ENCODE peak calls at places on chromosomes 7 and 10, in six cellular contexts. B, D, J, N, T and X are unnamed samples.

GRCh38 chr10:11181996-11182395 is 164.3 kb downstream of the CELF2 start:
- DNase-seq in B (no peak), N (no peak), D (no peak), T (no peak), J (no peak), X (no peak)

GRCh38 chr10:11921800-11922387 is 98.7 kb downstream of the PROSER2 start:
- DNase-seq in B (no peak), J (no peak), T (no peak), D (no peak), N (peak; percentile 31), X (no peak)

GRCh38 chr10:104085801-104086400 is at the start of gene COL17A1:
- DNase-seq in B (no peak), D (no peak), N (no peak), T (no peak), J (no peak), X (no peak)

GRCh38 chr10:11885437-11886137 is 62.4 kb downstream of the PROSER2 start:
- DNase-seq in D (no peak), N (no peak), B (no peak), J (no peak), T (no peak), X (no peak)

GRCh38 chr7:74473116-74473515 is 19.4 kb downstream of the GTF2IRD1 start:
- DNase-seq in T (no peak), J (no peak), D (no peak), B (no peak), N (no peak), X (no peak)

GRCh38 chr10:49001861-49002675 is 62.4 kb upstream of the LRRC18 start:
- DNase-seq in J (no peak), T (no peak), N (no peak), D (no peak), B (no peak), X (no peak)

GRCh38 chr7:124783271-124783670 is 17.7 kb upstream of the GPR37 start:
- DNase-seq in B (no peak), D (no peak), N (no peak), J (no peak), T (no peak), X (no peak)

GRCh38 chr10:11144626-11145497 is 127.2 kb downstream of the CELF2 start:
- DNase-seq in T (no peak), D (no peak), J (no peak), B (no peak), N (no peak), X (no peak)

GRCh38 chr7:46192191-46192590 is 271.1 kb upstream of the IGFBP3 start:
- DNase-seq in B (no peak), T (no peak), N (no peak), D (peak; percentile 20), J (no peak), X (no peak)

GRCh38 chr10:60186315-60187071 is 203.2 kb downstream of the ANK3 start:
- DNase-seq in B (no peak), J (no peak), T (no peak), N (no peak), D (peak; percentile 7), X (no peak)

GRCh38 chr10:132109341-132110072 is 43.8 kb downstream of the JAKMIP3 start:
- DNase-seq in N (peak; percentile 31), J (no peak), B (no peak), T (no peak), D (peak; percentile 2), X (peak; percentile 18)

GRCh38 chr10:28668363-28669226 is 8.7 kb upstream of the BAMBI start:
- DNase-seq in T (no peak), D (no peak), J (peak; percentile 93), N (peak; percentile 83), B (peak; percentile 56), X (peak; percentile 77)

GRCh38 chr10:79444243-79445119 is 943 bp downstream of the ZCCHC24 start:
- DNase-seq in B (peak; percentile 84), D (peak; percentile 68), J (peak; percentile 68), T (peak; percentile 46), N (peak; percentile 78), X (peak; percentile 62)

GRCh38 chr10:26534384-26534783 is 96.2 kb downstream of the APBB1IP start:
- DNase-seq in D (no peak), N (peak; percentile 75), J (peak; percentile 77), B (no peak), T (no peak), X (peak; percentile 83)
- H3K4me1 ChIP-seq in D (no peaks in the 10 kb centered on the region), N (no peaks in the 10 kb centered on the region), J (no peaks in the 10 kb centered on the region), B (peaks cover 3% of the 10 kb centered on the region), T (no peaks in the 10 kb centered on the region), X (no peaks in the 10 kb centered on the region)

GRCh38 chr10:44934416-44935200 is 23.5 kb downstream of the TMEM72 start:
- DNase-seq in T (no peak), N (peak; percentile 29), D (no peak), J (no peak), B (peak; percentile 57), X (peak; percentile 14)
- H3K18ac ChIP-seq in T (no peak overlapping the region), N (no peak overlapping the region), D (no peak overlapping the region), J (no peak overlapping the region), B (peak overlapping the region; percentile 58), X (no peak overlapping the region)

GRCh38 chr7:158811894-158812293 is 17.4 kb downstream of the ESYT2 start:
- DNase-seq in B (no peak), J (no peak), N (peak; percentile 42), D (no peak), T (no peak), X (no peak)
- H3K4me1 ChIP-seq in B (peaks cover 33% of the 10 kb centered on the region), J (peaks cover 6% of the 10 kb centered on the region), N (peaks cover 13% of the 10 kb centered on the region), D (peaks cover 24% of the 10 kb centered on the region), T (peaks cover 15% of the 10 kb centered on the region), X (peaks cover 8% of the 10 kb centered on the region)

DNA sequence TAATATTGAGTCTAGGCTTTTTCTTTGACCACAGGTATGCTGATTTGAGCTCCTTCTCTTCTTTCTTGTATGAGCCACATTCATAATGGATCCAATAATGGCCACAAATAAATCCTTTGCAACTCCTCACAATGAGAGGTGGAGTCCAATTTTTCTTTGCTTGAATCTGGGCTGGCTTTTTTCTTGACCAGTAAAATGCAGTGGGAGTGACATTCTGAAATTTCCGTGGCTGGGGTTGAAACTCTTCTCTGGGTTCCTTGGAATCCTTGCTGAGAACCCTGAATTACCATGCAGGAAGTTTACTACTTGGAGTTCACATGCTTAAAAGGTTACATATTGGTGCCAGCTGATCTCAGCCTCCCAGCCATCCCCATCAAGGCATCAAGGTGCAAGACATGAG is 22.4 kb upstream of the FAM180A start:
- DNase-seq in J (no peak), T (no peak), D (no peak), N (no peak), B (no peak), X (no peak)
- H3K18ac ChIP-seq in J (no peak overlapping the region), T (no peak overlapping the region), D (no peak overlapping the region), N (no peak overlapping the region), B (no peak overlapping the region), X (no peak overlapping the region)

GRCh38 chr7:140217750-140218501 is 41.1 kb upstream of the KDM7A start:
- DNase-seq in J (no peak), T (no peak), D (no peak), B (no peak), N (no peak), X (no peak)
- H3K4me1 ChIP-seq in J (no peaks in the 10 kb centered on the region), T (no peaks in the 10 kb centered on the region), D (no peaks in the 10 kb centered on the region), B (peaks cover 1% of the 10 kb centered on the region), N (no peaks in the 10 kb centered on the region), X (no peaks in the 10 kb centered on the region)

DNA sequence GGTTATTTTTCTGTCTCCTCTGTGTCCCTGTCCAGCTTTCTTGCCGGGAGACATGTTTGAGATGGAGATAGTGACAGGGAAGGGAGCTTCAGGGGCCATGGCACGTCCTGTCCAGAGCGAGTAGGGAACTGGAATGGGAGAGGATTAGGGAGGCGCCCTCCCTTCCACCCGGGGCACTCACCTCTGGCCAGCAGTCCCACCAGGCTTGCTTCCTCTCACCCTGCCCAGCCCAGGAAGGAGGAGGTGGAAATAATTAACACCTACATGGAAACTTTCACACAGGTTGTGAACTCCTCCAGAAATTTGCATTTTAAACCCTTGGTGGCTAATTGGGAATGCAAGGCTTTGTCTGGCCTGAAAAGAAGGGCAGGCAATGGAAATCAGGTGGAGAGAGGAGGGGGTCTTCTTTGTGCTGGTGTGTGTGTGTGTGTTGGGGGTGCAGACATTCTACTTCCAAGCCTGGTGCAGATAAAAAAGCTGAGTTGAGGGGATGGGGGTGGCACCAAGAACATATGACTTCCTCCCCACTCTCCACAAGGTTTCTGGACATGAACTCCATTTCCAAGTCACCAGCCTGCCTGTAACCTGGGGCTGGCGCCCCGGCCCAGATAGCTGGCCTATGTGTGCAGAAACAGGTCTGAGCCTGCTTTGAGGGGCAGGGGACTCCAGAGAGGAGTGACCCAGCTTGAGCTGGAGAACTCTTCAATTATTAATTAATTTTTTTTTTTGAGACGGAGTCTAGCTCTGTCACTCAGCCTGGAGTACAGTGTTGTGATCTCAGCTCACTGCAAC is 199.4 kb downstream of the CYP26A1 start:
- DNase-seq in T (peak; percentile 6), N (peak; percentile 71), J (peak; percentile 95), D (no peak), B (no peak), X (peak; percentile 89)
- H3K18ac ChIP-seq in T (peak overlapping the region; percentile 89), N (peak overlapping the region; percentile 99), J (peak overlapping the region; percentile 99), D (no peak overlapping the region), B (no peak overlapping the region), X (peak overlapping the region; percentile 77)

GRCh38 chr10:32332299-32332750 is 14.6 kb downstream of the EPC1 start:
- DNase-seq in T (no peak), N (no peak), B (peak; percentile 85), J (no peak), D (peak; percentile 25), X (no peak)

GRCh38 chr10:32328499-32328898 is 18.5 kb downstream of the EPC1 start:
- DNase-seq in B (no peak), J (peak; percentile 49), D (no peak), T (no peak), N (no peak), X (no peak)

GRCh38 chr10:32333849-32334248 is 13.1 kb downstream of the EPC1 start:
- DNase-seq in T (no peak), B (no peak), D (no peak), N (no peak), J (no peak), X (no peak)

GRCh38 chr10:32329061-32329460 is 17.9 kb downstream of the EPC1 start:
- DNase-seq in B (no peak), N (no peak), T (no peak), J (no peak), D (no peak), X (no peak)

DNA sequence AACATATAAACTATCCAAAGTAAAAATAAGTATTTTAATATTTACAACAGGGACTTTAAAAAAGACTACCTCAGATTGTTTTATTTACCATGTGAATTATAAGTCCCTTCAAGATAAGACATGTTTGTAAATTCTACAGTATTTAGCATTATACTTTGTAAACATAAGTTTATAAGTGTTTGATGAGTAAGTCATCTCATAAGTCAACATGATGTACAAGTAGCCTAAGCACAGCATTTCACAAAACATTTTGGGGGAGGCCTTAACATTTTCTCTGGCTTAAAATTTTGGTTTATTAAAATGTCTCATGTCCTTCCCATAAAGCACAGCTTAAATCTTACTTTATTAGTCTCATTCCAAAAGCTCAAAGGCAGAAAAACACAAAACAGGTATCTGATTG is 15.4 kb downstream of the EPC1 start:
- DNase-seq in D (no peak), J (no peak), N (no peak), T (no peak), B (no peak), X (no peak)
- H3K4me1 ChIP-seq in D (peaks cover 9% of the 10 kb centered on the region), J (peaks cover 15% of the 10 kb centered on the region), N (no peaks in the 10 kb centered on the region), T (peaks cover 6% of the 10 kb centered on the region), B (peaks cover 5% of the 10 kb centered on the region), X (peaks cover 6% of the 10 kb centered on the region)

GRCh38 chr7:149715476-149715875 is 57.9 kb downstream of the ZNF467 start:
- DNase-seq in T (no peak), N (peak; percentile 37), J (no peak), B (no peak), D (no peak), X (peak; percentile 24)
- H3K18ac ChIP-seq in T (peak overlapping the region; percentile 80), N (peak overlapping the region; percentile 78), J (no peak overlapping the region), B (peak overlapping the region; percentile 50), D (no peak overlapping the region), X (no peak overlapping the region)